ENCODE peak calls at places on chromosomes 1 and 21, in nine cellular contexts. M is foreskin fibroblast, N is kidney epithelial cell, P is lower lobe of right lung, V is thoracic aorta, S is choroid plexus epithelial cell, C is ascending aorta, H is epithelial cell of proximal tubule, R is cardiac fibroblast. F is an unnamed sample.

GRCh38 chr1:62436039-62436465 is 797 bp upstream of the USP1 start:
- DNase-seq in M (no peak), N (no peak), P (peak), V (no peak), S (no peak), C (no peak), H (no peak), R (no peak), F (no peak)

GRCh38 chr1:162328507-162328906 is 48.1 kb downstream of the SPATA46 start:
- DNase-seq in M (no peak), N (no peak), P (no peak), V (no peak), S (no peak), C (no peak), H (no peak), R (no peak), F (no peak)

GRCh38 chr1:231512147-231512698 is 16.2 kb upstream of the TSNAX start:
- DNase-seq in M (peak), N (peak), P (no peak), V (no peak), S (peak), C (no peak), H (peak), R (peak), F (peak)

GRCh38 chr1:238832106-238832505 is 554.3 kb upstream of the CHRM3 start:
- DNase-seq in M (no peak), N (no peak), P (no peak), V (no peak), S (no peak), C (no peak), H (no peak), R (no peak), F (no peak)

GRCh38 chr1:151143986-151144385 is 2.4 kb downstream of the SEMA6C start:
- DNase-seq in M (no peak), N (no peak), P (no peak), V (no peak), S (no peak), C (no peak), H (no peak), R (no peak), F (no peak)

GRCh38 chr1:3598522-3599285 is 12.6 kb downstream of the MEGF6 start:
- DNase-seq in M (no peak), N (no peak), P (no peak), V (no peak), S (no peak), C (no peak), H (no peak), R (no peak), F (no peak)

GRCh38 chr1:180178511-180179161 is 24.0 kb downstream of the QSOX1 start:
- DNase-seq in M (peak), N (no peak), P (peak), V (no peak), S (peak), C (no peak), H (no peak), R (peak), F (peak)

GRCh38 chr1:202165267-202165941 is 5.0 kb upstream of the PTPN7 start:
- DNase-seq in M (no peak), N (no peak), P (no peak), V (no peak), S (no peak), C (no peak), H (no peak), R (no peak), F (no peak)

GRCh38 chr1:20413136-20413790 is 72.7 kb downstream of the CAMK2N1 start:
- DNase-seq in M (no peak), N (no peak), P (no peak), V (no peak), S (no peak), C (no peak), H (no peak), R (no peak), F (no peak)

GRCh38 chr1:110436635-110437034 is 14.3 kb upstream of the PROK1 start:
- DNase-seq in M (no peak), N (peak), P (no peak), V (no peak), S (no peak), C (no peak), H (no peak), R (no peak), F (no peak)

GRCh38 chr1:52913537-52913936 is 8.0 kb downstream of the ECHDC2 start:
- DNase-seq in M (no peak), N (no peak), P (no peak), V (no peak), S (no peak), C (no peak), H (no peak), R (no peak), F (no peak)

GRCh38 chr21:42027804-42028753 is 17.9 kb upstream of the ZBTB21 start:
- DNase-seq in M (no peak), N (no peak), P (peak), V (no peak), S (no peak), C (peak), H (no peak), R (no peak), F (no peak)

GRCh38 chr1:22048351-22049192 is 3.9 kb upstream of the CDC42 start:
- DNase-seq in M (peak), N (no peak), P (peak), V (no peak), S (no peak), C (no peak), H (no peak), R (peak), F (no peak)

GRCh38 chr1:168920456-168921094 is 185.9 kb upstream of the ATP1B1 start:
- DNase-seq in M (peak), N (peak), P (no peak), V (no peak), S (peak), C (no peak), H (no peak), R (peak), F (no peak)

GRCh38 chr1:211654838-211655787 is 20.3 kb downstream of the NEK2 start:
- DNase-seq in M (peak), N (no peak), P (peak), V (peak), S (peak), C (peak), H (no peak), R (peak), F (peak)

GRCh38 chr1:28456078-28456477 is 49.8 kb upstream of the RCC1 start:
- DNase-seq in M (peak), N (no peak), P (no peak), V (no peak), S (peak), C (no peak), H (no peak), R (peak), F (peak)

GRCh38 chr1:220879090-220879508 is at the start of gene HLX:
- DNase-seq in M (peak), N (peak), P (peak), V (peak), S (peak), C (peak), H (no peak), R (peak), F (peak)

GRCh38 chr1:26336477-26337205 is 17.3 kb downstream of the CRYBG2 start:
- DNase-seq in M (no peak), N (no peak), P (peak), V (no peak), S (peak), C (peak), H (no peak), R (no peak), F (no peak)

GRCh38 chr1:234458352-234459027 is 20.5 kb downstream of the TARBP1 start:
- DNase-seq in M (no peak), N (no peak), P (no peak), V (no peak), S (no peak), C (no peak), H (no peak), R (no peak), F (no peak)
- TF ChIP-seq CTCF in M (no peak), N (no peak), P (no peak), V (no peak), S (no peak), C (no peak), H (no peak), R (no peak), F (no peak)

GRCh38 chr1:50420689-50421365 is 2.4 kb downstream of the DMRTA2 start:
- DNase-seq in M (no peak), N (no peak), P (no peak), V (no peak), S (no peak), C (no peak), H (no peak), R (no peak), F (no peak)
- H3K4me3 ChIP-seq in M (no peak), N (no peak), P (no peak), V (no peak), S (no peak), C (peak), H (no peak), R (no peak), F (no peak)

GRCh38 chr1:93710499-93710898 is 28.9 kb upstream of the BCAR3 start:
- DNase-seq in M (no peak), N (no peak), P (no peak), V (no peak), S (no peak), C (peak), H (no peak), R (no peak), F (no peak)

GRCh38 chr1:93708734-93709481 is 27.3 kb upstream of the BCAR3 start:
- DNase-seq in M (no peak), N (no peak), P (no peak), V (no peak), S (no peak), C (peak), H (no peak), R (peak), F (peak)

GRCh38 chr1:93713247-93713764 is 31.7 kb upstream of the BCAR3 start:
- DNase-seq in M (no peak), N (no peak), P (no peak), V (no peak), S (no peak), C (peak), H (no peak), R (no peak), F (no peak)

GRCh38 chr1:93712741-93713140 is 31.1 kb upstream of the BCAR3 start:
- DNase-seq in M (no peak), N (no peak), P (no peak), V (no peak), S (no peak), C (no peak), H (no peak), R (no peak), F (no peak)

DNA sequence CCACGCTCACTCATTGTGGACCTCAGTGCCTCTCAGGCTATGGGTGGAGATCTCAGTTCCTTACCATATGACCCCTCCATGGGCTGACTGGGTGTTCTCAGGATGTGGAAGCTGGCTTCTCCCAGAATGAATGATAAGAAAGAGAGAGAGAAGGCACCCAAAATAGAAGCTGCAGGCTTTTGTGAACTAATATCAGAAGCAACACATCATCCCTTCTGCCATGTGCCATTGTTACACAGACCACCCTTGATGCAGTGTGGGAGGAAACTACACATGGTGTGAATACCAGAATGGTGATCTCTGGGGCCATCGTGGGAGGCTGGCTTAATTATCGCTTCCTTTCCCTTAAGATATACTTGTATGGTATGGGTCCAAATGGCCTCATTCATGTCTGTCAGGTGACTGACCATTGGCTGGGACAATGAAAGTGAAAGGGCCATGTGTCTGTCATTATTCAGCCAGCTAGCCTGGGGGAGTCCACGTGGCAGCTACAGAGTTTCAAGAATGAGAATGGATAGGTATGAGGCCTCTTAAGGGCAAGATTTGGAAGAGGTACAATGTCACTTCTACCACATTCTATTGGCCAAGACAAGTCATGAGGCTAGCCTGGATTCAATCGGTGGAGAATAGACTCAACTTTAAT is 29.4 kb upstream of the BCAR3 start:
- DNase-seq in M (no peak), N (no peak), P (no peak), V (no peak), S (no peak), C (peak), H (no peak), R (peak), F (no peak)
- TF ChIP-seq CTCF in M (no peak), N (no peak), P (no peak), V (no peak), S (no peak), C (no peak), H (no peak), R (no peak), F (no peak)

GRCh38 chr1:27341525-27342252 is at the start of gene SYTL1:
- DNase-seq in M (peak), N (no peak), P (peak), V (no peak), S (peak), C (no peak), H (no peak), R (peak), F (peak)
- H3K4me3 ChIP-seq in M (no peak), N (peak), P (peak), V (peak), S (no peak), C (peak), H (peak), R (no peak), F (no peak)

DNA sequence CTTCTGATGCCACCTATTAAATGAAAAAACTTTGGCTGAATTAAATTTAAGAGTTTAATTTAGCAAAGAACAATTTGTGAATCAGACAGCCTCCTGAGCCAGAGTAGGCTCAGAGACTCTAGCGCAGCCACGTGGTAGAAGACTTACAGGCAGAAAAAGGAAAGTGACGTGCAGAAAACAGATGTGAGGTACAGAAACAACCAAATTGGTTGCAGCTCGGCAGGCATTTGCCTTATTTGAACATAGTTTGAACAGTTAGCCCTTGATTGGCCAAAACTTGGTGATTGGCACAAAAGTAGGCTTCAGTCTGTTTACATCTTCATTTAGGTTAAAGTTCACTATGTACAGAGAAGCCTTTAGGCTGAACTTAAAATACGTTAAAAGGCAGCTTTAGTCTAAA is 22.9 kb downstream of the TCP10L start:
- DNase-seq in M (peak), N (peak), P (no peak), V (peak), S (peak), C (peak), H (no peak), R (peak), F (peak)
- TF ChIP-seq CTCF in M (peak), N (peak), P (peak), V (peak), S (peak), C (peak), H (peak), R (peak), F (peak)

GRCh38 chr1:46342677-46343350 is 2.2 kb downstream of the NSUN4 start:
- DNase-seq in M (no peak), N (no peak), P (no peak), V (no peak), S (no peak), C (no peak), H (no peak), R (no peak), F (no peak)
- H3K4me3 ChIP-seq in M (no peak), N (no peak), P (no peak), V (no peak), S (no peak), C (no peak), H (no peak), R (no peak), F (no peak)

GRCh38 chr1:176801553-176802020 is 338.6 kb downstream of the PAPPA2 start:
- DNase-seq in M (no peak), N (no peak), P (no peak), V (no peak), S (no peak), C (no peak), H (no peak), R (no peak), F (no peak)

GRCh38 chr1:176802316-176802715 is 339.3 kb downstream of the PAPPA2 start:
- DNase-seq in M (no peak), N (no peak), P (no peak), V (no peak), S (no peak), C (no peak), H (no peak), R (no peak), F (no peak)

GRCh38 chr1:176796583-176796982 is 333.6 kb downstream of the PAPPA2 start:
- DNase-seq in M (no peak), N (no peak), P (no peak), V (no peak), S (no peak), C (no peak), H (no peak), R (no peak), F (no peak)

GRCh38 chr1:176800978-176801552 is 338.1 kb downstream of the PAPPA2 start:
- DNase-seq in M (no peak), N (no peak), P (no peak), V (no peak), S (no peak), C (no peak), H (no peak), R (no peak), F (no peak)

GRCh38 chr1:176799327-176799726 is 336.4 kb downstream of the PAPPA2 start:
- DNase-seq in M (no peak), N (no peak), P (no peak), V (no peak), S (no peak), C (no peak), H (no peak), R (no peak), F (no peak)
- TF ChIP-seq CTCF in M (no peak), N (no peak), P (no peak), V (no peak), S (no peak), C (no peak), H (no peak), R (no peak), F (no peak)

F was measured in astrocyte of the spinal cord.